ENCODE peak calls at places on chromosomes 7 and 10, in five cellular contexts. M is mucosa of descending colon, V is left ventricle myocardium inferior, F is thoracic aorta, Q is hepatocyte. K is an unnamed sample. For H3K4me1, the result is how much of the 10 kb centered on the place peaks cover.

GRCh38 chr7:593324-594115 is 73.9 kb upstream of the PDGFA start:
- DNase-seq in M (no peak), V (no peak), F (no peak), Q (no peak), K (no peak)

GRCh38 chr10:11823122-11823988 is at the start of gene PROSER2:
- DNase-seq in M (peak), V (peak), F (no peak), Q (peak), K (peak)

GRCh38 chr7:139807009-139807408 is 22.1 kb upstream of the TBXAS1 start:
- DNase-seq in M (no peak), V (no peak), F (no peak), Q (no peak), K (no peak)

GRCh38 chr7:584122-584465 is 64.4 kb upstream of the PDGFA start:
- DNase-seq in M (peak), V (no peak), F (no peak), Q (no peak), K (no peak)

GRCh38 chr7:102215281-102215680 is 71.4 kb upstream of the SH2B2 start:
- DNase-seq in M (no peak), V (no peak), F (no peak), Q (no peak), K (no peak)

GRCh38 chr7:5296627-5297226 is 14.0 kb downstream of the SLC29A4 start:
- DNase-seq in M (no peak), V (no peak), F (no peak), Q (peak), K (no peak)

GRCh38 chr10:25015927-25016348 is at the start of gene ENKUR:
- DNase-seq in M (peak), V (peak), F (peak), Q (peak), K (peak)

GRCh38 chr7:96354881-96355280 is 33.0 kb upstream of the SLC25A13 start:
- DNase-seq in M (no peak), V (no peak), F (no peak), Q (no peak), K (no peak)

GRCh38 chr10:126511917-126512487 is 123.7 kb upstream of the ADAM12 start:
- DNase-seq in M (no peak), V (no peak), F (no peak), Q (no peak), K (no peak)

GRCh38 chr10:103493911-103494877 is 689 bp downstream of the NEURL1 start:
- DNase-seq in M (no peak), V (no peak), F (no peak), Q (peak), K (no peak)

GRCh38 chr10:132812544-132812943 is 26.6 kb upstream of the NKX6-2 start:
- DNase-seq in M (peak), V (no peak), F (no peak), Q (no peak), K (no peak)

DNA sequence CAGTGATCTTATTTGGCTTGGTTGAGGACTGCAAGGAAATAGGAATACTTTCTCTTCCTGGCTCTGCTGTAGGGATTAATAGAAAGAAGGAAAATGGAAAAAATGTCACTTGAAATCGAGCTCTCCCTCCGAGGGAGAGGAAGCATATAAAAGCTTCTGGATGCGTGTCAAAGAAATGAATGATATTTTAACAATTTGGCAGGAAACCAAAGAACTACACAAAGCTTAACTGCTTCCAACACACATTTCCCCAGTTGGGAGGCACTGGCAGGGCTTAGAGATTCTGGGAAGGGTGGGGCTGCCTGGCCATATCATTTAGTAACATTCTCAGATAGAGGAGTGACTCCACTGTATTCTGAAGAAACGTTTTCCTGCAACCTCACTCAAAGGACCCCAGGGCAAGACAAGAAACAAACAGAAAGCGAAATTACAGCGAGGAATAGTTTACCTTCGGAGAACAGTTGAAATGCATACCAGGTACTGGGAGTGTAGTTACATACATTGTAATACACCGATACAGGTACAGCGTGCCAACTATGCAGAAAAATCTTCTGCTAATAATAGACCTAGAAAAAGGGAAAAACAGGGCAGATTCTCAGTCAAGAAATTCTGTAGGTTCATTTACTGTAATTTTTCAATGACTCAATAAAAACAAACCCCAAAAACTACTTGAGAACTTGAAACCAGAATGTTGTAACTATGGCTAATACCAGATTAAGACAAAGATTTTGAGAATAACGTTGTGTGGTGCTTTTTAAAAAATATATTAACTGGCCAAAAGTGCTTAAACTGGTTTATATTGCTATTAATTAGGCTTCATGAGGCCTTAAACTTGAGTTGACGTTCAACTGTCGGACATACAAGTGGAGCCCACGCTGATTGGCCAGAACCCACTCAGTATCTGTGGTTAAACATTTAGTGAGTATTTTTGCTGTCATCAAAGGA is 75.7 kb upstream of the ASAH2 start:
- DNase-seq in M (no peak), V (peak), F (no peak), Q (no peak), K (no peak)
- H3K4me1 ChIP-seq in M (under half), V (half or more), F (under half), Q (under half), K (under half)

DNA sequence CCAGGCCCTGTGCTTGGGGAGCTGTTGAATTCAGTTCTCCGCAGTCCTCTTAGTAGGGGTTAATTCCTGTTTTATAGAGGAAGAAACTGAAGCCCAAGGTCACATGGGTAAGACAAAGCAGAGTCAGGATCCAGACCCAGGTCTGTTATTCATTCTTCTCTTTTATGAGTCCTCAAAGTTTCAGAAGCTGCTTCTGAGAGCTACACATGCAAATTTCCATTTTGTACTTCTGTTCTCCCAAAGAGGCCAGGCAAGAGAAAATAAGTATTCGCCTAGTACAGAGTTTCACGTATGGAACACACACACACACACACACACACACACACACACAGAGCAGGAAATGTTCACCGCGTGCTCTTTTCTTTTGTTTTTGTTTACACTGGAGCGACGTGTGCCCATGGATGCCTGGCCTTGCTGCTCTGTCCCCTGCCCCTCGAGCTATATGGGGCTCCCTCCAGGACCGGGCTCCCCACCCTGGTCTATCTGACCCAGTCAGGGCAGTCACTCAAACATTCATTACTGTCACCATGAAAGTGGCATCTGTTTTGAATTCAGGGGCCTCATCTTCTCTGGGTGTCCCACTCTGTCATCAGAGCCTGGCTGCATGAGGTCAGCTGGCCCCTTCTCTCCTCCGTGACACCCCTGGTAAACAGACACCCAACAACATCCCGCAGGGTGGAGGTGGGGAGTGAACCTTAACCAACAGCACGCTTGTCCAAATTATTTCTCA is 84.4 kb downstream of the TNS3 start:
- DNase-seq in M (no peak), V (no peak), F (no peak), Q (no peak), K (no peak)
- H3K4me3 ChIP-seq in M (no peak), V (no peak), F (no peak), Q (no peak), K (no peak)

GRCh38 chr10:86968271-86968993 is at the start of gene ADIRF:
- DNase-seq in M (peak), V (peak), F (no peak), Q (peak), K (no peak)
- H3K4me1 ChIP-seq in M (under half), V (half or more), F (half or more), Q (under half), K (under half)

GRCh38 chr7:42650171-42650570 is 261.7 kb downstream of the C7orf25 start:
- DNase-seq in M (no peak), V (no peak), F (no peak), Q (no peak), K (no peak)
- H3K4me3 ChIP-seq in M (no peak), V (no peak), F (no peak), Q (no peak), K (no peak)

GRCh38 chr7:45888993-45889366 is 692 bp downstream of the IGFBP1 start:
- DNase-seq in M (no peak), V (no peak), F (no peak), Q (no peak), K (no peak)

GRCh38 chr7:45890125-45890901 is 2.0 kb downstream of the IGFBP1 start:
- DNase-seq in M (no peak), V (no peak), F (no peak), Q (no peak), K (no peak)

GRCh38 chr7:45886931-45887667 is 1.2 kb upstream of the IGFBP1 start:
- DNase-seq in M (no peak), V (no peak), F (no peak), Q (no peak), K (no peak)

GRCh38 chr7:45889367-45890067 is 1.2 kb downstream of the IGFBP1 start:
- DNase-seq in M (no peak), V (no peak), F (no peak), Q (no peak), K (no peak)

DNA sequence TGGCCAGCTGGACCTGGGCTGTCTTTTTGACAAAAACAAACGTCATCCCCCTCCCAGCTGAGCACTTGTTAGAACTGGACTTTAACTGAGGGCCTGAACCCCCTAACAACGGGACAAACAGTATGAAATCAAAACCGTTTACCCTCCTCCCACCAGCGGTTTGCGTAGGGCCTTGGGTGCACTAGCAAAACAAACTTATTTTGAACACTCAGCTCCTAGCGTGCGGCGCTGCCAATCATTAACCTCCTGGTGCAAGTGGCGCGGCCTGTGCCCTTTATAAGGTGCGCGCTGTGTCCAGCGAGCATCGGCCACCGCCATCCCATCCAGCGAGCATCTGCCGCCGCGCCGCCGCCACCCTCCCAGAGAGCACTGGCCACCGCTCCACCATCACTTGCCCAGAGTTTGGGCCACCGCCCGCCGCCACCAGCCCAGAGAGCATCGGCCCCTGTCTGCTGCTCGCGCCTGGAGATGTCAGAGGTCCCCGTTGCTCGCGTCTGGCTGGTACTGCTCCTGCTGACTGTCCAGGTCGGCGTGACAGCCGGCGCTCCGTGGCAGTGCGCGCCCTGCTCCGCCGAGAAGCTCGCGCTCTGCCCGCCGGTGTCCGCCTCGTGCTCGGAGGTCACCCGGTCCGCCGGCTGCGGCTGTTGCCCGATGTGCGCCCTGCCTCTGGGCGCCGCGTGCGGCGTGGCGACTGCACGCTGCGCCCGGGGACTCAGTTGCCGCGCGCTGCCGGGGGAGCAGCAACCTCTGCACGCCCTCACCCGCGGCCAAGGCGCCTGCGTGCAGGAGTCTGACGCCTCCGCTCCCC is at the start of gene IGFBP1:
- DNase-seq in M (no peak), V (no peak), F (no peak), Q (peak), K (no peak)
- H3K4me1 ChIP-seq in M (under half), V (under half), F (under half), Q (under half), K (under half)

GRCh38 chr7:86949779-86950260 is 109.6 kb downstream of the ELAPOR2 start:
- DNase-seq in M (no peak), V (no peak), F (no peak), Q (no peak), K (no peak)
- H3K4me3 ChIP-seq in M (no peak), V (no peak), F (no peak), Q (no peak), K (no peak)

K was measured in SJCRH30.